ENCODE peak calls at places on chromosomes 16 and 17, in six cellular contexts. J, W, N, M, I and R are unnamed samples.
A peak's percentile ranks its signal among the peaks of the same experiment; 100 is the strongest.

GRCh38 chr16:48963901-48964615 is 317.6 kb downstream of the CBLN1 start:
- DNase-seq in J (peak; percentile 85), W (peak; percentile 89), N (no peak), M (no peak), I (peak; percentile 92), R (no peak)

GRCh38 chr17:6328279-6328678 is 106.6 kb downstream of the AIPL1 start:
- DNase-seq in J (no peak), W (no peak), N (no peak), M (no peak), I (no peak), R (no peak)

GRCh38 chr17:75594499-75595283 is 7.1 kb downstream of the MYO15B start:
- DNase-seq in J (no peak), W (no peak), N (no peak), M (no peak), I (no peak), R (no peak)

GRCh38 chr16:57938936-57939871 is 31.7 kb downstream of the CNGB1 start:
- DNase-seq in J (peak; percentile 3), W (peak; percentile 79), N (no peak), M (no peak), I (peak; percentile 80), R (no peak)

GRCh38 chr16:24810951-24811843 is 34.6 kb upstream of the SLC5A11 start:
- DNase-seq in J (no peak), W (no peak), N (no peak), M (no peak), I (no peak), R (no peak)

GRCh38 chr16:20409398-20410152 is at the start of gene ACSM5:
- DNase-seq in J (no peak), W (no peak), N (no peak), M (no peak), I (no peak), R (no peak)

GRCh38 chr17:46822388-46822921 is 4.0 kb upstream of the WNT3 start:
- DNase-seq in J (no peak), W (no peak), N (no peak), M (no peak), I (no peak), R (no peak)

GRCh38 chr17:56866076-56866475 is 32.1 kb downstream of the DGKE start:
- DNase-seq in J (no peak), W (no peak), N (no peak), M (no peak), I (no peak), R (no peak)

GRCh38 chr16:67120025-67120424 is 10.3 kb downstream of the PHAF1 start:
- DNase-seq in J (no peak), W (peak; percentile 28), N (no peak), M (no peak), I (no peak), R (no peak)